ENCODE peak calls at places on chromosome 20, in four cellular contexts. O, L, U and E are unnamed samples.

GRCh38 chr20:4256886-4257285 is 241.5 kb upstream of the RNF24 start:
- DNase-seq in U (no peak), O (no peak), L (no peak), E (no peak)

GRCh38 chr20:24543741-24544140 is 74.3 kb downstream of the SYNDIG1 start:
- DNase-seq in U (no peak), L (no peak), O (no peak), E (no peak)

GRCh38 chr20:59305898-59306640 is 5.7 kb downstream of the EDN3 start:
- DNase-seq in L (no peak), U (no peak), O (no peak), E (no peak)

GRCh38 chr20:62501801-62502495 is 26.2 kb upstream of the GATA5 start:
- DNase-seq in U (peak), O (no peak), L (no peak), E (no peak)

GRCh38 chr20:420721-421574 is 12.8 kb downstream of the RBCK1 start:
- DNase-seq in L (no peak), U (no peak), O (no peak), E (no peak)

GRCh38 chr20:33945391-33946079 is 48.2 kb upstream of the RALY start:
- DNase-seq in L (no peak), U (peak), O (no peak), E (no peak)

GRCh38 chr20:35276408-35276807 is 1.5 kb downstream of the MMP24OS start:
- DNase-seq in U (no peak), L (no peak), O (no peak), E (no peak)

GRCh38 chr20:1264727-1265126 is 1.4 kb upstream of the SNPH start:
- DNase-seq in L (no peak), O (no peak), U (no peak), E (no peak)

GRCh38 chr20:2246081-2246491 is 49.7 kb upstream of the TGM3 start:
- DNase-seq in O (no peak), L (no peak), U (no peak), E (no peak)

GRCh38 chr20:32487381-32487780 is 97.8 kb downstream of the NOL4L start:
- DNase-seq in U (no peak), O (peak), L (no peak), E (no peak)

GRCh38 chr20:50303573-50304500 is 113.2 kb downstream of the CEBPB start:
- DNase-seq in O (no peak), L (peak), U (no peak), E (no peak)

GRCh38 chr20:57680131-57680716 is 29.6 kb downstream of the PMEPA1 start:
- DNase-seq in U (no peak), L (no peak), O (no peak), E (peak)

GRCh38 chr20:62914970-62915457 is 11.3 kb downstream of the DIDO1 start:
- DNase-seq in U (no peak), O (no peak), L (no peak), E (no peak)

GRCh38 chr20:53782612-53783246 is 189.1 kb upstream of the ZNF217 start:
- DNase-seq in L (no peak), U (no peak), O (no peak), E (no peak)

GRCh38 chr20:32427996-32428395 is 69.9 kb downstream of the ASXL1 start:
- DNase-seq in L (no peak), U (no peak), O (no peak), E (no peak)

GRCh38 chr20:5950271-5951031 is at the start of the genes MCM8 and TRMT6:
- DNase-seq in O (peak), L (peak), U (peak), E (peak)

GRCh38 chr20:46551508-46552280 is 1.2 kb upstream of the OCSTAMP start:
- DNase-seq in O (no peak), L (no peak), U (no peak), E (no peak)

GRCh38 chr20:31835554-31835953 is 9.8 kb downstream of the FOXS1 start:
- DNase-seq in O (no peak), U (no peak), L (no peak), E (no peak)

GRCh38 chr20:37534401-37535157 is 6.9 kb upstream of the BLCAP start:
- DNase-seq in U (no peak), L (no peak), O (no peak), E (no peak)

GRCh38 chr20:258963-259362 is 1.4 kb downstream of the DEFB132 start:
- DNase-seq in U (no peak), L (no peak), O (no peak), E (no peak)

GRCh38 chr20:35311409-35311808 is 19.2 kb upstream of the FAM83C start:
- DNase-seq in U (peak), L (no peak), O (no peak), E (no peak)

GRCh38 chr20:7305971-7306370 is 538.5 kb downstream of the BMP2 start:
- DNase-seq in U (no peak), L (no peak), O (no peak), E (no peak)

GRCh38 chr20:53161473-53161872 is 189.3 kb downstream of the TSHZ2 start:
- DNase-seq in L (no peak), U (no peak), O (no peak), E (no peak)

GRCh38 chr20:45752747-45753146 is 30.6 kb downstream of the SPINT4 start:
- DNase-seq in L (no peak), U (no peak), O (no peak), E (no peak)

GRCh38 chr20:63580796-63581461 is 6.9 kb upstream of the HELZ2 start:
- DNase-seq in L (no peak), O (no peak), U (peak), E (peak)

GRCh38 chr20:37714973-37715657 is 21.3 kb downstream of the CTNNBL1 start:
- DNase-seq in U (no peak), L (no peak), O (no peak), E (no peak)

GRCh38 chr20:43559588-43559987 is 761 bp downstream of the SGK2 start:
- DNase-seq in U (no peak), L (no peak), O (no peak), E (no peak)

GRCh38 chr20:57066126-57066900 is 200.1 kb downstream of the BMP7 start:
- DNase-seq in U (no peak), O (no peak), L (no peak), E (no peak)

GRCh38 chr20:14055127-14055742 is 59.9 kb downstream of the MACROD2 start:
- DNase-seq in L (no peak), U (peak), O (no peak), E (no peak)

GRCh38 chr20:10946124-10946880 is 272.5 kb upstream of the JAG1 start:
- DNase-seq in O (no peak), L (no peak), U (no peak), E (no peak)

GRCh38 chr20:10954137-10954840 is 280.5 kb upstream of the JAG1 start:
- DNase-seq in O (peak), L (no peak), U (peak), E (no peak)

GRCh38 chr20:10953437-10953836 is 279.6 kb upstream of the JAG1 start:
- DNase-seq in U (no peak), O (no peak), L (no peak), E (no peak)

GRCh38 chr20:10947726-10948125 is 273.9 kb upstream of the JAG1 start:
- DNase-seq in L (no peak), O (no peak), U (no peak), E (no peak)

GRCh38 chr20:10949930-10950783 is 276.4 kb upstream of the JAG1 start:
- DNase-seq in U (no peak), L (no peak), O (no peak), E (no peak)
- TF ChIP-seq CTCF in U (no peak), L (no peak), O (no peak), E (no peak)

GRCh38 chr20:51541189-51542032 is 1.1 kb downstream of the NFATC2 start:
- DNase-seq in L (no peak), U (no peak), O (peak), E (peak)

GRCh38 chr20:51540585-51540984 is 1.9 kb downstream of the NFATC2 start:
- DNase-seq in U (no peak), O (no peak), L (no peak), E (no peak)

GRCh38 chr20:51545515-51545914 is 3.0 kb upstream of the NFATC2 start:
- DNase-seq in L (no peak), O (no peak), U (no peak), E (no peak)

GRCh38 chr20:51542894-51543788 is 622 bp upstream of the NFATC2 start:
- DNase-seq in L (no peak), O (no peak), U (no peak), E (no peak)

DNA sequence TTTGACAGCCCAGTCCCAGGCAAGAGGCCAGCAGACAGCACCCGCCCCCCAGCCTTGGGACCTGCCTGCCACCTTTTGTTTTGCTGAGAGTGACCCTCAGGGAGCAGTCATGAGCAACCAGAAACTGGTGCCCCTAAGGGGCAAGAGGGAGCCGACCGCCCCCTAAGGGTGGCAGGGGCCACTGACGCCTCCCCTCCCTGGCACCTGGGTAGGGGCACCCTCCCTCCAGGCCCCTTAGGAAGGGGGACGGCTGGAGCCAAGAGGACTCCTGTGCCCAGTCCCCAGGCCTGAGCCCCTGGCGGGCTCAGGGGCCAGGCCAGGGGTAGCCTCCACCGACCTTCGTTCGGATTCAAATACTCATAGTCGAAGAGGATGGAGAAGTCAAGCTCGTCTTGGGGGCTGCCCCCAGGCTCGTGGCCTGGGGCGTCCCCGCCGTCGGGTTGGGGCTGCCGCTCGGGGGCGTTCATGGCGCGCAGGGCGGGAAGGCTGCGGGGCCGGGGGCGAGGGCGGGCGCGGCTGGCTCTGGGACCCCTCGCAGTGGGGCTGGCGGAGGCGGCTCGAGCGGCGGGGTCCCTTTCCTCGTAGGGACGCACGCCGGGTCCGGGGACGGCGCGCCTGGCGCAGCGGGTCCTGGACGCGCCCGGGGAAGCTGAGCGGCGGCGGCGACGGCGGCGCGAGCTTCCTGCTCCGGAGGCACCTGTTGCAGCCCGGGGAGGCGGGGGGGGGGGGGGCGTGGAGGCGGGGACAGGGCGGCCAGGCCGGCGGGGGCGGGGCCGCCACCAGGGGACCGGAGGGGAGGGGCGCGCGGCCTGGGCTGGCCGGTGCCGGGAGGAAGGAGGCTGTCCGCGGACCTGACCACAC is at the start of gene NFATC2:
- DNase-seq in L (no peak), O (peak), U (no peak), E (peak)
- TF ChIP-seq CTCF in L (peak), O (peak), U (peak), E (peak)

DNA sequence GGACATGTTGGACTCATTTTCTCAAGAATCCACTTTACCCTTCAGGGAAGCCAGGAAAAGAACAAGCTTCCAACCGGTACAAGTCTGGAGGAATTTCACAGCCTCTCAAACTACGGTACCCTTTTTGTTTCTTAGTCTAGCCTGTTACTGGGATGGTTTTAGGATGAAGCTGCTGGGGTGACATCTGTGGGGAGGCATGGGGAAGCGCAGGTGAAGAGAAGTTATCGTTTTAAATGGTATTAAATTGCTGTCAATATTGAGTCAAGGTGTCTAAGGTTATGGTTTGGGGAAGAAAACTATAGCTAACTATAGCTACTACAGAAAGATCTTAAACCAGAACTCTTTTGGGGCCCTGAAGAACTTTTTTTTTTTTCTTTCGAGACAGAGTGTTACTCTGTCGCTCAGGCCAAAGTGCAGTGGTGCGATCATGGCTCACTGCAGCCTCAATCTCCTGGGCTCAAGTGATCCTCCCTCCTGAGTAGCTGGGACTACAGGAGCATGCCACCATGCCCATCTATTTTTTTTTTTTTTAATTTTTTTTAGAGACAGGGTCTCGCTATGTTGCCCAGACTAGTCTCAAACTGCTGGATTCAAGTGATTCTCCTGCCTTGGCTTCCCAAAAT is 128.7 kb downstream of the RIN2 start:
- DNase-seq in L (no peak), O (no peak), U (no peak), E (no peak)
- TF ChIP-seq CTCF in L (no peak), O (no peak), U (no peak), E (no peak)

DNA sequence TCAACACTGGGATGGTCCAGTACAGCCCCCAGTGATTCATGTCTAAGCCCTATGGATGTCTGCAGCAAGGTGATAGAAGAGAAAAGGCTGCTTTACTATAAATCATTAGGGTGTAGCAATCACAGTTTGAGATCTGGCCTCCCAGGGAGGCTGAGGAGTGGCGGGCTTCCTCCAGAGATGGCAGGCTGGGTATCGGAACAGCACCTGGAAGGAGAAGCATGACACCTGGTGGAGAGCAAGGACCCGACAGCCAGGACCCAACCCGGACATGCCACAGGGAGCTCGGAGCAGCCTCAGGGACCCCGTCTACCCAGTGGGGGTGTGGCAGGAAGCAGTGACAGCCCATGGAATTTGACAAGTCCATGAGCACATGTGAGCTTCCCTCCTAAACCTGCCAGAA is 114.8 kb upstream of the CD93 start:
- DNase-seq in O (peak), U (no peak), L (no peak), E (no peak)
- TF ChIP-seq CTCF in O (peak), U (peak), L (peak), E (no peak)

GRCh38 chr20:22460803-22461202 is 123.6 kb downstream of the FOXA2 start:
- DNase-seq in L (no peak), U (no peak), O (no peak), E (no peak)
- TF ChIP-seq CTCF in L (no peak), U (no peak), O (no peak), E (no peak)